ENCODE peak calls at places on chromosomes 1 and 21, in five cellular contexts. G, V, Q, R and D are unnamed samples. For H3K36me3, the result is how much of the 10 kb centered on the place peaks cover.

GRCh38 chr1:33119050-33119449 is 38.1 kb downstream of the AZIN2 start:
- DNase-seq in Q (no peak), R (no peak), V (no peak), G (no peak), D (no peak)

GRCh38 chr1:20037877-20038276 is 32.1 kb upstream of the PLA2G5 start:
- DNase-seq in R (peak), G (no peak), V (no peak), Q (no peak), D (no peak)

GRCh38 chr1:94315552-94316116 is 78.2 kb upstream of the ARHGAP29 start:
- DNase-seq in Q (no peak), R (no peak), G (no peak), V (no peak), D (no peak)

GRCh38 chr1:119275145-119275929 is 93.2 kb upstream of the HAO2 start:
- DNase-seq in V (peak), Q (peak), G (peak), R (peak), D (peak)

GRCh38 chr1:33182452-33182851 is 609 bp upstream of the TRIM62 start:
- DNase-seq in R (no peak), G (no peak), V (peak), Q (no peak), D (no peak)

GRCh38 chr1:156813750-156814570 is 2.7 kb downstream of the SH2D2A start:
- DNase-seq in Q (peak), R (no peak), G (peak), V (peak), D (no peak)

GRCh38 chr21:16741228-16741665 is 771.6 kb upstream of the CXADR start:
- DNase-seq in G (no peak), V (peak), R (no peak), Q (no peak), D (no peak)

GRCh38 chr1:3915551-3916121 is 15.6 kb upstream of the C1orf174 start:
- DNase-seq in V (no peak), Q (no peak), G (no peak), R (no peak), D (no peak)

GRCh38 chr1:186139706-186140105 is 235.3 kb downstream of the TPR start:
- DNase-seq in Q (no peak), V (peak), R (no peak), G (no peak), D (no peak)

GRCh38 chr1:33966346-33967141 is 102.7 kb downstream of the HMGB4 start:
- DNase-seq in V (peak), G (no peak), R (no peak), Q (no peak), D (no peak)

GRCh38 chr1:36570478-36571060 is 87.9 kb upstream of the CSF3R start:
- DNase-seq in R (no peak), G (no peak), Q (no peak), V (no peak), D (no peak)

GRCh38 chr1:36571106-36571505 is 88.4 kb upstream of the CSF3R start:
- DNase-seq in R (no peak), G (no peak), Q (no peak), V (no peak), D (no peak)

GRCh38 chr1:36572906-36573305 is 90.2 kb upstream of the CSF3R start:
- DNase-seq in Q (no peak), R (no peak), V (no peak), G (no peak), D (no peak)

GRCh38 chr1:36573445-36573844 is 90.7 kb upstream of the CSF3R start:
- DNase-seq in G (no peak), V (no peak), R (no peak), Q (no peak), D (no peak)

DNA sequence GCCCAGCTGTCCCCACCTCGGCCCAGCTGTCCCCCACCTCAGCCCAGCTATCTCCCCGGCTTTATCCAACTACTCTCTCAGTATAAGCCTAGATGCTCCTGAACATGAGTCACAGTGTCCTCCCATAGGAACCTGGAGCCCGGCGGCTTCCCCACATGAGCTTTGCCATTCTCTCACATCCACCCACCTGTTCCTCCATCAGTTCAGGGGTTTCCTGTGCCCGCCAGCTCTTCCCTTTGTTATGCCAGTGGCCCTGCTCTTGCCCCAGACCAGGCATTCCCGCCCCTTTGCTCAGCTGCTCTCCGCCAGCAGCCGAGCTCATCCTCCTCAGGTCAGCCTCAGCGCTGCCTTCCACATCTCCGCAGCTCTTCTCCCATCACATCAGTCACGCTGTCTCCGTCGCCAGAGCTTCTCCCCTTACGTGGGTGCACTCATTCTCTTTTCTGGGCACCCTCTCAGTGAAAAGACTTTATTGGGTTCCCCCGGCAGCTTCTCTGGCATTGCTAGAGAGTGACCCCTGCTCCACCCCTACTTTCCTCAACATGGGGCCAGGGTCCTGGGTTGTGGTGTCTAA is 89.5 kb upstream of the CSF3R start:
- DNase-seq in V (no peak), G (no peak), R (no peak), Q (no peak), D (no peak)
- H3K9ac ChIP-seq in V (no peak), G (no peak), R (no peak), Q (no peak), D (no peak)

DNA sequence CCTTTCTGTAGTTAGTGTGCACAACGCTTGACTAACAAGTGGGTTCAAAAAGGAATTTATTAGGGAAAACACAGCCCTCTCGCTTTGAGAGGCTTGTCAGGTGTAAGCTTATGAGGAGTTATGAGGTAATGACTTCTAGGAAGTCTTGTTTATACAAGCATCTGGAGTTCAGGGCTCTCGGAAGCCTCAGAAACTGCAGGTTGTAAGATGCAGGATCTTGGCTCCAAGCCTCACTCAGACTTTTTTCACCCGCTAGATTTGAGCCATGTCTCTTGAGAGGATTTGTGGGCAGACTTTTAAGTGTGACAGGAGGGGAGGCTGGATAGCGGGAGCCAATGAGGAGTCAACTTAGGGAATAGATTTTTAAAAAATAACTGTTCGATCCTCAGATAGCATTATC is 107.2 kb upstream of the ESRRG start:
- DNase-seq in Q (no peak), V (no peak), G (no peak), R (no peak), D (no peak)
- H2AFZ ChIP-seq in Q (peak), V (no peak), G (no peak), R (no peak), D (no peak)

GRCh38 chr1:150515328-150516049 is at the start of gene FALEC:
- DNase-seq in G (peak), Q (peak), R (peak), V (peak), D (peak)
- H3K36me3 ChIP-seq in G (under half), Q (under half), R (under half), V (under half), D (under half)

GRCh38 chr1:15427280-15427666 is 11.0 kb upstream of the CTRC start:
- DNase-seq in G (no peak), V (no peak), R (no peak), Q (no peak), D (no peak)
- H3K9ac ChIP-seq in G (no peak), V (no peak), R (no peak), Q (peak), D (no peak)